ENCODE peak calls at places on chromosomes 7 and 10, in four cellular contexts. Z is heart left ventricle, X is adipocyte, I is A673. S is an unnamed sample.
A peak's percentile ranks its signal among the peaks of the same experiment; 100 is the strongest.

GRCh38 chr7:1952781-1953180 is 280.0 kb downstream of the MAD1L1 start:
- DNase-seq in I (no peak), X (no peak), Z (no peak), S (no peak)

GRCh38 chr7:17054206-17054605 is 172.4 kb upstream of the AGR3 start:
- DNase-seq in X (no peak), Z (no peak), I (no peak), S (no peak)

GRCh38 chr10:1270906-1271305 is 214.7 kb downstream of the WDR37 start:
- DNase-seq in X (no peak), I (no peak), Z (no peak), S (no peak)

GRCh38 chr7:6623589-6624245 is 8.3 kb downstream of the ZNF853 start:
- DNase-seq in X (no peak), I (no peak), Z (no peak), S (no peak)

GRCh38 chr7:33904680-33905388 is 505 bp upstream of the BMPER start:
- DNase-seq in X (peak; percentile 77), Z (peak; percentile 19), I (peak; percentile 70), S (peak; percentile 74)

GRCh38 chr10:27019827-27020226 is 80.5 kb downstream of the ANKRD26 start:
- DNase-seq in I (no peak), Z (no peak), X (no peak), S (no peak)

GRCh38 chr7:73920406-73921134 is 59.6 kb downstream of the TMEM270 start:
- DNase-seq in I (no peak), X (no peak), Z (no peak), S (no peak)

GRCh38 chr10:79152423-79152817 is 83.7 kb downstream of the ZMIZ1 start:
- DNase-seq in I (no peak), X (no peak), Z (no peak), S (no peak)

GRCh38 chr7:150356265-150356897 is 12.2 kb upstream of the REPIN1 start:
- DNase-seq in Z (no peak), I (peak; percentile 67), X (peak; percentile 79), S (no peak)

GRCh38 chr7:156378806-156379205 is 261.8 kb upstream of the RNF32 start:
- DNase-seq in X (no peak), Z (no peak), I (no peak), S (no peak)

GRCh38 chr10:3757250-3757637 is 27.8 kb downstream of the KLF6 start:
- DNase-seq in X (no peak), Z (no peak), I (no peak), S (peak; percentile 14)

GRCh38 chr10:93337309-93337721 is 144.8 kb downstream of the MYOF start:
- DNase-seq in Z (no peak), X (no peak), I (no peak), S (peak; percentile 29)

GRCh38 chr7:108000875-108001758 is 1.8 kb downstream of the LAMB1 start:
- DNase-seq in I (peak; percentile 63), Z (peak; percentile 68), X (peak; percentile 47), S (no peak)

GRCh38 chr7:31651800-31652326 is 35.2 kb upstream of the PPP1R17 start:
- DNase-seq in X (no peak), Z (no peak), I (no peak), S (no peak)

GRCh38 chr10:84184517-84184916 is 9.8 kb upstream of the CDHR1 start:
- DNase-seq in X (no peak), I (no peak), Z (no peak), S (no peak)

GRCh38 chr10:72259491-72260214 is 14.1 kb upstream of the DDIT4 start:
- DNase-seq in X (peak; percentile 90), Z (no peak), I (peak; percentile 75), S (no peak)

GRCh38 chr10:15236340-15236739 is 67.8 kb upstream of the NMT2 start:
- DNase-seq in I (no peak), X (no peak), Z (no peak), S (no peak)

GRCh38 chr7:2759736-2760097 is 71.7 kb downstream of the AMZ1 start:
- DNase-seq in I (no peak), X (no peak), Z (no peak), S (no peak)

GRCh38 chr7:128398016-128398840 is 11.6 kb downstream of the IMPDH1 start:
- DNase-seq in Z (peak; percentile 57), I (peak; percentile 70), X (peak; percentile 76), S (no peak)

GRCh38 chr7:10476642-10477041 is 497.0 kb upstream of the PHF14 start:
- DNase-seq in Z (no peak), X (no peak), I (no peak), S (no peak)

GRCh38 chr7:106190589-106191330 is 78.6 kb upstream of the SYPL1 start:
- DNase-seq in Z (no peak), I (no peak), X (no peak), S (no peak)

GRCh38 chr7:7857143-7857583 is 111.4 kb upstream of the GLCCI1 start:
- DNase-seq in X (no peak), Z (no peak), I (peak; percentile 5), S (no peak)

GRCh38 chr10:12412671-12413368 is 63.5 kb downstream of the CAMK1D start:
- DNase-seq in Z (no peak), X (no peak), I (no peak), S (no peak)

GRCh38 chr7:74047804-74048380 is 19.9 kb downstream of the ELN start:
- DNase-seq in X (no peak), I (no peak), Z (no peak), S (no peak)

GRCh38 chr7:380724-381210 is 90.8 kb downstream of the FOXL3 start:
- DNase-seq in X (no peak), Z (peak; percentile 8), I (no peak), S (peak; percentile 53)

GRCh38 chr7:110043514-110043913 is 1047.4 kb upstream of the LRRN3 start:
- DNase-seq in Z (no peak), I (no peak), X (no peak), S (no peak)

GRCh38 chr10:104750306-104750705 is 109.2 kb downstream of the SORCS3 start:
- DNase-seq in Z (no peak), X (no peak), I (no peak), S (no peak)

GRCh38 chr7:28955723-28956607 is 2.2 kb downstream of the TRIL start:
- DNase-seq in X (peak; percentile 74), I (peak; percentile 78), Z (peak; percentile 84), S (peak; percentile 74)

GRCh38 chr7:28376634-28377033 is 35.7 kb upstream of the CREB5 start:
- DNase-seq in X (no peak), I (no peak), Z (no peak), S (no peak)

GRCh38 chr7:151520419-151521229 is 929 bp upstream of the RHEB start:
- DNase-seq in X (no peak), Z (peak; percentile 65), I (no peak), S (peak; percentile 84)

GRCh38 chr10:97676770-97677581 is 10.1 kb downstream of the AVPI1 start:
- DNase-seq in X (peak; percentile 75), Z (no peak), I (peak; percentile 65), S (no peak)

GRCh38 chr7:36084485-36085091 is 68.5 kb upstream of the EEPD1 start:
- DNase-seq in I (peak; percentile 37), X (peak; percentile 28), Z (no peak), S (peak; percentile 69)

GRCh38 chr7:155815332-155816191 is 3.3 kb upstream of the SHH start:
- DNase-seq in X (peak; percentile 53), I (peak; percentile 56), Z (peak; percentile 31), S (no peak)

GRCh38 chr10:119245272-119245671 is 37.9 kb downstream of the GRK5 start:
- DNase-seq in Z (no peak), X (no peak), I (no peak), S (no peak)

GRCh38 chr10:48651293-48651692 is 33.4 kb upstream of the WDFY4 start:
- DNase-seq in I (no peak), X (no peak), Z (no peak), S (no peak)

GRCh38 chr7:143882611-143883078 is 19.3 kb downstream of the TCAF1 start:
- DNase-seq in I (peak; percentile 89), Z (peak; percentile 81), X (peak; percentile 70), S (no peak)

GRCh38 chr7:3867847-3868246 is 566.8 kb downstream of the SDK1 start:
- DNase-seq in X (peak; percentile 78), I (no peak), Z (no peak), S (no peak)

GRCh38 chr10:66996996-66997395 is 71.2 kb downstream of the LRRTM3 start:
- DNase-seq in X (peak; percentile 25), I (no peak), Z (no peak), S (no peak)

GRCh38 chr10:125000366-125001312 is 58.7 kb downstream of the ZRANB1 start:
- DNase-seq in Z (no peak), X (no peak), I (no peak), S (peak; percentile 77)

GRCh38 chr10:62528441-62528840 is 154.3 kb downstream of the ZNF365 start:
- DNase-seq in Z (no peak), I (no peak), X (no peak), S (no peak)
- H3K4me3 ChIP-seq in Z (no peak overlapping the region), I (no peak overlapping the region), X (no peak overlapping the region), S (no peak overlapping the region)

GRCh38 chr10:109932391-109932790 is 9.1 kb upstream of the XPNPEP1 start:
- DNase-seq in I (no peak), Z (no peak), X (no peak), S (no peak)

GRCh38 chr10:109933984-109934565 is 10.8 kb upstream of the XPNPEP1 start:
- DNase-seq in I (no peak), X (no peak), Z (no peak), S (no peak)

GRCh38 chr10:109937460-109937859 is 14.1 kb upstream of the XPNPEP1 start:
- DNase-seq in I (no peak), X (no peak), Z (no peak), S (no peak)

GRCh38 chr10:109931153-109931552 is 7.8 kb upstream of the XPNPEP1 start:
- DNase-seq in X (peak; percentile 77), Z (no peak), I (no peak), S (no peak)

DNA sequence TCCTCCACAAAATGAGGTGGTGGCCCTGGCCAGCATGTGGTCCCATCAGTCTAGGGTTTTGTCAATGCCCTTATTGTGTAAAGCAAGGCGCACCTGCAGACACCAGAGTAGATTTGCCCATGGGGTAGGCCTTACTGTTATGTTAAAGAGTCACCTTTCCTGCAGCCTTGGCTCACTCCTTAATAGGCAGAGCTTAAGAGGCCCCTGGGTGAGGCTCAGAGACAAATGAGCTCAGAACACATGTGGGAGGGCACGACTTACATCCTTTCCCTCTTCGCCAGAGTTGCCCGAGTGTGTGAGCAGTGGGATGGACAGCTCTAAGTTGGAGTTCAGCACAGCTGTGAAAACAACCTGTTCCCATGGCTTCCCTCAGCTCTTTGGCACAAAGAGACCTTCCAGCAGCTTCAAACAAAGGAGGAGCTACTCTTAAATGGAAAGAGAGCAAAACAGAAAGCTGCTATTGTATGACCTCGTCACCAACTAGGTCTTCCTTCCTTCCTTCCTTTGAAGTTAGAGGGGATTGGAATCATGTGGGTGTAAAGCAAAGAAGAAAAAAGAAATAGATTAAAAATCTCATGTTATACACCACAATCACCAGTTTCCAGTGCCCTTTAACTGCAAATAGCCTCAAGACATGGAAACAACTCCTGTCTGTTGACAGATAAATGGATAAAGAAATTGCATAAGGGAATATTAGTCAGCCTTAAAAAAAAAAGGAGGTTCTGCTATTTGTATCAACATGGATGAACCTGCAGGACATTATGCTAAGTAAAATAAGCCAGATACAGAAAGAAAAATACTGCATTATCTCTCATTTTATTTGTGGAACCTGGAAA is 11.9 kb upstream of the XPNPEP1 start:
- DNase-seq in I (no peak), Z (peak; percentile 41), X (peak; percentile 60), S (no peak)
- H3K4me3 ChIP-seq in I (no peak overlapping the region), Z (no peak overlapping the region), X (no peak overlapping the region), S (no peak overlapping the region)

GRCh38 chr10:86956195-86956840 is 1.1 kb downstream of the MMRN2 start:
- DNase-seq in X (no peak), Z (no peak), I (no peak), S (no peak)
- H3K4me3 ChIP-seq in X (no peak overlapping the region), Z (peak overlapping the region; percentile 9), I (no peak overlapping the region), S (peak overlapping the region; percentile 66)

GRCh38 chr7:23011222-23011924 is 2.6 kb downstream of the HYCC1 start:
- DNase-seq in I (no peak), Z (no peak), X (no peak), S (no peak)
- H3K4me3 ChIP-seq in I (no peak overlapping the region), Z (no peak overlapping the region), X (peak overlapping the region; percentile 90), S (peak overlapping the region; percentile 96)

S was measured in coronary artery.